ENCODE peak calls at places on chromosomes 3 and 15, in nine cellular contexts. M, B, H, F, Q, V, C, G and E are unnamed samples.

GRCh38 chr15:96107922-96108321 is 222.6 kb upstream of the NR2F2 start:
- DNase-seq in H (no peak), Q (no peak), G (peak), C (no peak), V (no peak), F (no peak), M (no peak), B (no peak), E (peak)

GRCh38 chr3:10248984-10249748 is 907 bp downstream of the TATDN2 start:
- DNase-seq in F (peak), G (peak), H (peak), Q (peak), M (peak), B (peak), V (no peak), C (peak), E (peak)

GRCh38 chr15:65330934-65331645 is 26.6 kb downstream of the RNU5B-1 start:
- DNase-seq in F (peak), Q (no peak), C (no peak), H (no peak), M (peak), B (no peak), G (no peak), V (no peak), E (no peak)

GRCh38 chr15:64010719-64011118 is 35.6 kb downstream of the DAPK2 start:
- DNase-seq in C (no peak), H (no peak), F (peak), G (peak), Q (peak), V (peak), B (peak), M (no peak), E (peak)

GRCh38 chr3:77606372-77606771 is 566.5 kb downstream of the ROBO2 start:
- DNase-seq in V (no peak), C (no peak), Q (no peak), M (no peak), G (no peak), B (no peak), H (no peak), F (no peak), E (no peak)

GRCh38 chr15:57158589-57158988 is 217.7 kb upstream of the CGNL1 start:
- DNase-seq in M (no peak), F (no peak), B (no peak), Q (no peak), G (peak), C (no peak), H (no peak), V (peak), E (no peak)

GRCh38 chr15:43408789-43409188 is 37.9 kb downstream of the TUBGCP4 start:
- DNase-seq in C (no peak), B (no peak), V (no peak), F (no peak), H (no peak), Q (no peak), G (no peak), M (no peak), E (no peak)

GRCh38 chr15:42273900-42274692 is 863 bp upstream of the TMEM87A start:
- DNase-seq in C (no peak), Q (peak), F (peak), M (peak), B (peak), V (peak), G (peak), H (peak), E (peak)

GRCh38 chr15:36965561-36966342 is 134.6 kb downstream of the MEIS2 start:
- DNase-seq in Q (no peak), V (no peak), M (no peak), F (no peak), G (no peak), C (no peak), B (no peak), H (no peak), E (no peak)

GRCh38 chr3:148962513-148962912 is 28.8 kb upstream of the GYG1 start:
- DNase-seq in V (peak), M (no peak), G (peak), B (peak), Q (no peak), H (no peak), F (peak), C (peak), E (peak)

GRCh38 chr3:53594276-53594675 is 99.9 kb downstream of the CACNA1D start:
- DNase-seq in F (no peak), C (no peak), G (no peak), B (no peak), M (no peak), Q (no peak), H (no peak), V (no peak), E (no peak)

GRCh38 chr15:69290346-69291164 is 8.2 kb upstream of the PAQR5 start:
- DNase-seq in H (no peak), B (no peak), M (peak), V (no peak), Q (no peak), F (no peak), G (no peak), C (no peak), E (no peak)

GRCh38 chr15:29704950-29705597 is 117.2 kb downstream of the TJP1 start:
- DNase-seq in H (no peak), F (no peak), B (no peak), M (no peak), Q (no peak), G (no peak), V (no peak), C (no peak), E (no peak)

GRCh38 chr3:53109190-53109589 is 21.0 kb downstream of the RFT1 start:
- DNase-seq in B (peak), V (peak), Q (no peak), C (no peak), M (no peak), H (no peak), G (peak), F (no peak), E (no peak)

GRCh38 chr3:176090727-176091126 is 1106.6 kb downstream of the TBL1XR1 start:
- DNase-seq in H (no peak), Q (no peak), M (no peak), G (no peak), V (no peak), B (no peak), F (no peak), C (no peak), E (no peak)

GRCh38 chr3:196184881-196185280 is 26.3 kb downstream of the ZDHHC19 start:
- DNase-seq in V (no peak), F (no peak), Q (no peak), G (no peak), H (no peak), C (no peak), B (no peak), M (no peak), E (no peak)

GRCh38 chr3:14457999-14458398 is 55.6 kb downstream of the SLC6A6 start:
- DNase-seq in G (no peak), V (no peak), B (no peak), M (no peak), H (no peak), C (peak), Q (no peak), F (peak), E (no peak)

GRCh38 chr3:31170932-31171670 is 276.6 kb upstream of the GADL1 start:
- DNase-seq in Q (no peak), H (no peak), C (no peak), G (peak), V (peak), M (no peak), F (no peak), B (peak), E (peak)

GRCh38 chr3:49377483-49377882 is 19.3 kb upstream of the GPX1 start:
- DNase-seq in V (no peak), Q (peak), G (peak), C (no peak), B (no peak), M (no peak), F (no peak), H (no peak), E (no peak)

GRCh38 chr15:31440754-31441298 is 114.2 kb downstream of the KLF13 start:
- DNase-seq in M (peak), G (peak), Q (peak), B (peak), V (no peak), H (no peak), C (no peak), F (peak), E (peak)

GRCh38 chr3:132210476-132211346 is 106.5 kb upstream of the ACP3 start:
- DNase-seq in H (no peak), F (peak), B (no peak), Q (no peak), V (no peak), C (peak), G (peak), M (no peak), E (no peak)

GRCh38 chr3:12288466-12289129 is at the start of gene PPARG:
- DNase-seq in C (peak), F (peak), M (peak), G (peak), H (no peak), B (no peak), Q (no peak), V (no peak), E (peak)

GRCh38 chr3:151912041-151912440 is 38.6 kb downstream of the SUCNR1 start:
- DNase-seq in F (no peak), C (no peak), B (no peak), H (no peak), G (peak), M (no peak), Q (no peak), V (no peak), E (peak)

GRCh38 chr3:37024092-37024491 is 30.8 kb downstream of the MLH1 start:
- DNase-seq in H (no peak), V (no peak), C (no peak), M (no peak), Q (no peak), G (peak), B (no peak), F (no peak), E (peak)

GRCh38 chr15:31083394-31083790 is 18.1 kb downstream of the TRPM1 start:
- DNase-seq in C (no peak), H (no peak), V (no peak), F (peak), B (no peak), Q (no peak), M (no peak), G (no peak), E (no peak)

GRCh38 chr3:71310595-71311319 is 272.8 kb downstream of the FOXP1 start:
- DNase-seq in C (no peak), H (no peak), F (no peak), Q (no peak), B (peak), G (peak), M (no peak), V (peak), E (peak)

GRCh38 chr15:68482246-68482645 is 50.3 kb upstream of the ITGA11 start:
- DNase-seq in H (no peak), C (no peak), V (no peak), Q (no peak), B (no peak), F (no peak), G (no peak), M (no peak), E (no peak)

GRCh38 chr15:95872366-95872771 is 458.1 kb upstream of the NR2F2 start:
- DNase-seq in G (peak), M (no peak), Q (no peak), H (no peak), V (peak), B (peak), F (no peak), C (no peak), E (peak)

GRCh38 chr3:156359337-156359736 is 195.6 kb downstream of the SSR3 start:
- DNase-seq in H (no peak), M (no peak), B (no peak), V (no peak), Q (no peak), C (no peak), F (no peak), G (peak), E (no peak)

GRCh38 chr3:119636194-119636593 is 24.2 kb downstream of the POPDC2 start:
- DNase-seq in H (no peak), C (no peak), Q (no peak), V (peak), F (no peak), M (no peak), G (peak), B (no peak), E (no peak)

GRCh38 chr3:121995190-121996137 is 26.6 kb downstream of the ILDR1 start:
- DNase-seq in V (peak), M (no peak), H (no peak), F (peak), Q (peak), G (peak), C (peak), B (peak), E (peak)

GRCh38 chr15:91706366-91707032 is 147.0 kb upstream of the SLCO3A1 start:
- DNase-seq in M (peak), C (peak), V (peak), H (no peak), G (peak), Q (peak), F (peak), B (no peak), E (peak)

GRCh38 chr3:190012784-190013183 is 107.9 kb downstream of the P3H2 start:
- DNase-seq in Q (no peak), G (no peak), F (no peak), B (no peak), H (no peak), C (no peak), V (no peak), M (no peak), E (no peak)

GRCh38 chr15:34754674-34755418 is at the start of gene GJD2:
- DNase-seq in B (no peak), V (no peak), F (peak), M (peak), G (no peak), Q (no peak), C (peak), H (no peak), E (no peak)

GRCh38 chr15:57384816-57385215 is 8.5 kb downstream of the CGNL1 start:
- DNase-seq in F (no peak), M (no peak), Q (no peak), V (peak), G (no peak), C (no peak), H (no peak), B (no peak), E (peak)

GRCh38 chr3:16085884-16086608 is 88.4 kb upstream of the GALNT15 start:
- DNase-seq in V (no peak), F (no peak), C (no peak), H (no peak), G (no peak), B (no peak), Q (no peak), M (peak), E (no peak)

GRCh38 chr15:69289312-69290146 is 9.2 kb upstream of the PAQR5 start:
- DNase-seq in V (no peak), B (no peak), C (no peak), G (no peak), F (no peak), H (no peak), Q (no peak), M (no peak), E (no peak)

GRCh38 chr3:19598870-19599269 is 335.1 kb downstream of the EFHB start:
- DNase-seq in F (no peak), C (no peak), G (no peak), H (no peak), M (no peak), V (no peak), Q (no peak), B (no peak), E (no peak)

GRCh38 chr3:194136519-194137313 is 768 bp downstream of the HES1 start:
- DNase-seq in H (peak), C (peak), Q (no peak), V (peak), F (no peak), B (peak), G (peak), M (no peak), E (peak)